ENCODE peak calls at places on chromosomes 7 and 10, in four cellular contexts. One of them, this sample, is unnamed. For H3K4me1, the result is how much of the 10 kb centered on the place peaks cover.

GRCh38 chr7:43364391-43364790 is 218.5 kb upstream of the STK17A start:
- DNase-seq in tibial artery: no peak
- DNase-seq in ovary: no peak
- DNase-seq in CD8-positive, alpha-beta T cell: no peak
- DNase-seq in this sample: no peak

GRCh38 chr7:117479480-117480224 is at the start of gene CFTR:
- DNase-seq in tibial artery: no peak
- DNase-seq in ovary: peak
- DNase-seq in CD8-positive, alpha-beta T cell: no peak
- DNase-seq in this sample: peak

GRCh38 chr10:124565565-124566221 is 104.1 kb downstream of the LHPP start:
- DNase-seq in tibial artery: peak
- DNase-seq in ovary: peak
- DNase-seq in CD8-positive, alpha-beta T cell: no peak
- DNase-seq in this sample: no peak

GRCh38 chr7:151429555-151430331 is 10.2 kb downstream of the CRYGN start:
- DNase-seq in tibial artery: no peak
- DNase-seq in ovary: peak
- DNase-seq in CD8-positive, alpha-beta T cell: peak
- DNase-seq in this sample: no peak

GRCh38 chr7:152594801-152595200 is 81.1 kb downstream of the XRCC2 start:
- DNase-seq in tibial artery: no peak
- DNase-seq in ovary: no peak
- DNase-seq in CD8-positive, alpha-beta T cell: no peak
- DNase-seq in this sample: no peak

GRCh38 chr10:93515071-93515962 is 18.9 kb downstream of the CEP55 start:
- DNase-seq in tibial artery: no peak
- DNase-seq in ovary: no peak
- DNase-seq in CD8-positive, alpha-beta T cell: no peak
- DNase-seq in this sample: no peak

GRCh38 chr7:97578225-97578624 is 153.7 kb upstream of the TAC1 start:
- DNase-seq in tibial artery: no peak
- DNase-seq in ovary: no peak
- DNase-seq in CD8-positive, alpha-beta T cell: no peak
- DNase-seq in this sample: no peak

GRCh38 chr10:132443605-132443997 is 46.6 kb downstream of the PWWP2B start:
- DNase-seq in tibial artery: no peak
- DNase-seq in ovary: no peak
- DNase-seq in CD8-positive, alpha-beta T cell: peak
- DNase-seq in this sample: peak

GRCh38 chr7:75889223-75889825 is 10.5 kb downstream of the RHBDD2 start:
- DNase-seq in tibial artery: no peak
- DNase-seq in ovary: no peak
- DNase-seq in CD8-positive, alpha-beta T cell: no peak
- DNase-seq in this sample: no peak

GRCh38 chr7:108406474-108406873 is 49.8 kb downstream of the NRCAM start:
- DNase-seq in tibial artery: no peak
- DNase-seq in ovary: no peak
- DNase-seq in CD8-positive, alpha-beta T cell: no peak
- DNase-seq in this sample: no peak

GRCh38 chr7:120587281-120587680 is 270.7 kb downstream of the TSPAN12 start:
- DNase-seq in tibial artery: no peak
- DNase-seq in ovary: no peak
- DNase-seq in CD8-positive, alpha-beta T cell: no peak
- DNase-seq in this sample: no peak

GRCh38 chr7:48643420-48644013 is 280.8 kb upstream of the CDC14C start:
- DNase-seq in tibial artery: no peak
- DNase-seq in ovary: no peak
- DNase-seq in CD8-positive, alpha-beta T cell: no peak
- DNase-seq in this sample: no peak

GRCh38 chr10:132115736-132116135 is 50.0 kb downstream of the JAKMIP3 start:
- DNase-seq in tibial artery: peak
- DNase-seq in ovary: peak
- DNase-seq in CD8-positive, alpha-beta T cell: no peak
- DNase-seq in this sample: peak

GRCh38 chr7:145868935-145869334 is 247.7 kb upstream of the CNTNAP2 start:
- DNase-seq in tibial artery: no peak
- DNase-seq in ovary: no peak
- DNase-seq in CD8-positive, alpha-beta T cell: no peak
- DNase-seq in this sample: no peak

GRCh38 chr7:158320328-158320727 is 267.3 kb downstream of the PTPRN2 start:
- DNase-seq in tibial artery: no peak
- DNase-seq in ovary: no peak
- DNase-seq in CD8-positive, alpha-beta T cell: no peak
- DNase-seq in this sample: no peak
- H3K27ac ChIP-seq in tibial artery: no peak
- H3K27ac ChIP-seq in ovary: no peak
- H3K27ac ChIP-seq in CD8-positive, alpha-beta T cell: no peak
- H3K27ac ChIP-seq in this sample: no peak

DNA sequence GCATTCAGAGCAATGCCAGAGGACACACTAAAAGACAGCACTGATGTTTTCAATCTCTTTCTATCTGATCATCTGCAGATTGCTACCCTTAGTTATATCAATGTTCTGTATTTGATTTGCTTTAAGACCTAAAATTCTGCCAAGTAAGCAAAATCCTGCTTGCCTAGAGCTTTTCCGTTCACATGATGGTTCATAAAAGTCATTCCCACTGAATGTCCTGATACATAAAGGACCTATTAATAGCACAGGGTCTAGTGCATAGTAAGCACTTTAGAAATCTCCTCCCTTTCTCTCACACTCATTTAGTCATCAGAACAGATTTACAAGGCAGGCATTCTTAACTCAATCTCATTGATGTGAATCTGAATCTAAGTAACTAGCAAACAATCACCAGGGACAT is 68.8 kb downstream of the PCGF5 start:
- DNase-seq in tibial artery: no peak
- DNase-seq in ovary: no peak
- DNase-seq in CD8-positive, alpha-beta T cell: no peak
- DNase-seq in this sample: no peak
- H3K4me3 ChIP-seq in tibial artery: no peak
- H3K4me3 ChIP-seq in ovary: no peak
- H3K4me3 ChIP-seq in CD8-positive, alpha-beta T cell: no peak
- H3K4me3 ChIP-seq in this sample: no peak

GRCh38 chr10:69842932-69843331 is 41.2 kb downstream of the COL13A1 start:
- DNase-seq in tibial artery: no peak
- DNase-seq in ovary: no peak
- DNase-seq in CD8-positive, alpha-beta T cell: no peak
- DNase-seq in this sample: peak

GRCh38 chr10:69839696-69840345 is 38.1 kb downstream of the COL13A1 start:
- DNase-seq in tibial artery: no peak
- DNase-seq in ovary: no peak
- DNase-seq in CD8-positive, alpha-beta T cell: no peak
- DNase-seq in this sample: no peak

GRCh38 chr10:69843923-69844322 is 42.2 kb downstream of the COL13A1 start:
- DNase-seq in tibial artery: no peak
- DNase-seq in ovary: no peak
- DNase-seq in CD8-positive, alpha-beta T cell: no peak
- DNase-seq in this sample: no peak

GRCh38 chr10:69840773-69841172 is 39.1 kb downstream of the COL13A1 start:
- DNase-seq in tibial artery: no peak
- DNase-seq in ovary: no peak
- DNase-seq in CD8-positive, alpha-beta T cell: no peak
- DNase-seq in this sample: peak

GRCh38 chr10:69842020-69842419 is 40.3 kb downstream of the COL13A1 start:
- DNase-seq in tibial artery: no peak
- DNase-seq in ovary: no peak
- DNase-seq in CD8-positive, alpha-beta T cell: no peak
- DNase-seq in this sample: no peak
- H3K4me1 ChIP-seq in tibial artery: under half
- H3K4me1 ChIP-seq in ovary: under half
- H3K4me1 ChIP-seq in CD8-positive, alpha-beta T cell: under half
- H3K4me1 ChIP-seq in this sample: under half

DNA sequence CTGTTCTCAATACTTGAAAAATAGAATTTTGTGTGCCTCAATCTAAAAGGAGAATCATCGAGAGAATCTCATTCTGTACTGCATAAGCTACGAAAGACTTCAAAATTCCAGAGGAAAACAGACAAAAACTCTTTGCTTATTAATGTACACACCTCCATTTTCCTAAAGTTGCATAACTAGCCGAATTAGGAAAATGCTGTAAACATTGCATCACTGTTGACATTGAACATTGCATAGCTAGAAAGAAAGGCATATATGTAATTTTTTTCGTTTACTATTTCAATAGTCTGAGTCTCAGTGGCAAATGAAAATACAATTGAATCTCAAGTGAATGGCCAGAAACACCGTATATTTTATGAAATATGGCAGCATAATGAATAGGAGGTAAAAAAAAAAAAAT is 196.6 kb downstream of the VTI1A start:
- DNase-seq in tibial artery: no peak
- DNase-seq in ovary: no peak
- DNase-seq in CD8-positive, alpha-beta T cell: no peak
- DNase-seq in this sample: no peak
- H3K27ac ChIP-seq in tibial artery: no peak
- H3K27ac ChIP-seq in ovary: no peak
- H3K27ac ChIP-seq in CD8-positive, alpha-beta T cell: no peak
- H3K27ac ChIP-seq in this sample: no peak

GRCh38 chr10:5447071-5447470 is 34.7 kb downstream of the NET1 start:
- DNase-seq in tibial artery: no peak
- DNase-seq in ovary: no peak
- DNase-seq in CD8-positive, alpha-beta T cell: no peak
- DNase-seq in this sample: no peak

GRCh38 chr10:5449227-5449626 is 36.9 kb downstream of the NET1 start:
- DNase-seq in tibial artery: no peak
- DNase-seq in ovary: no peak
- DNase-seq in CD8-positive, alpha-beta T cell: no peak
- DNase-seq in this sample: no peak

GRCh38 chr10:5446390-5446926 is 34.1 kb downstream of the NET1 start:
- DNase-seq in tibial artery: peak
- DNase-seq in ovary: peak
- DNase-seq in CD8-positive, alpha-beta T cell: peak
- DNase-seq in this sample: peak

GRCh38 chr10:5448333-5449048 is 36.1 kb downstream of the NET1 start:
- DNase-seq in tibial artery: no peak
- DNase-seq in ovary: no peak
- DNase-seq in CD8-positive, alpha-beta T cell: no peak
- DNase-seq in this sample: no peak

GRCh38 chr10:5447611-5448071 is 35.3 kb downstream of the NET1 start:
- DNase-seq in tibial artery: no peak
- DNase-seq in ovary: no peak
- DNase-seq in CD8-positive, alpha-beta T cell: no peak
- DNase-seq in this sample: no peak
- H3K4me3 ChIP-seq in tibial artery: peak
- H3K4me3 ChIP-seq in ovary: peak
- H3K4me3 ChIP-seq in CD8-positive, alpha-beta T cell: no peak
- H3K4me3 ChIP-seq in this sample: peak

GRCh38 chr7:101948650-101949049 is 131.2 kb downstream of the CUX1 start:
- DNase-seq in tibial artery: no peak
- DNase-seq in ovary: peak
- DNase-seq in CD8-positive, alpha-beta T cell: no peak
- DNase-seq in this sample: peak
- H3K4me1 ChIP-seq in tibial artery: under half
- H3K4me1 ChIP-seq in ovary: under half
- H3K4me1 ChIP-seq in CD8-positive, alpha-beta T cell: under half
- H3K4me1 ChIP-seq in this sample: under half